ENCODE peak calls at places on chromosomes 2 and 18, in five cellular contexts. O is IMR-90; L is CD4-positive, alpha-beta memory T cell; C is sigmoid colon; W is A673. H is an unnamed sample. For H3K4me1, the result is how much of the 10 kb centered on the place peaks cover.

GRCh38 chr18:2826581-2826980 is 20.2 kb upstream of the EMILIN2 start:
- DNase-seq in O (no peak), L (no peak), C (peak), W (no peak), H (no peak)

GRCh38 chr2:163347982-163348842 is 387.6 kb downstream of the FIGN start:
- DNase-seq in O (peak), L (no peak), C (peak), W (peak), H (peak)

GRCh38 chr2:233210843-233211600 is 40.5 kb upstream of the ATG16L1 start:
- DNase-seq in O (peak), L (no peak), C (peak), W (peak), H (peak)

GRCh38 chr18:78642561-78643398 is 336.8 kb upstream of the SALL3 start:
- DNase-seq in O (no peak), L (no peak), C (no peak), W (no peak), H (no peak)

GRCh38 chr18:69725855-69726508 is 221.7 kb downstream of the CD226 start:
- DNase-seq in O (no peak), L (no peak), C (no peak), W (no peak), H (no peak)

GRCh38 chr2:30030361-30030760 is 109.0 kb upstream of the ALK start:
- DNase-seq in O (no peak), L (no peak), C (no peak), W (peak), H (no peak)

GRCh38 chr2:228845162-228845910 is 425.8 kb downstream of the PID1 start:
- DNase-seq in O (no peak), L (no peak), C (no peak), W (no peak), H (no peak)

GRCh38 chr18:25284861-25285574 is 66.9 kb downstream of the ZNF521 start:
- DNase-seq in O (peak), L (no peak), C (no peak), W (peak), H (no peak)

GRCh38 chr2:183359867-183360266 is 235.6 kb downstream of the NUP35 start:
- DNase-seq in O (no peak), L (no peak), C (no peak), W (peak), H (no peak)

GRCh38 chr2:173568054-173568453 is 213.4 kb downstream of the CDCA7 start:
- DNase-seq in O (no peak), L (no peak), C (no peak), W (peak), H (no peak)

GRCh38 chr18:73279499-73279898 is 411.7 kb upstream of the NETO1 start:
- DNase-seq in O (no peak), L (no peak), C (no peak), W (no peak), H (no peak)

DNA sequence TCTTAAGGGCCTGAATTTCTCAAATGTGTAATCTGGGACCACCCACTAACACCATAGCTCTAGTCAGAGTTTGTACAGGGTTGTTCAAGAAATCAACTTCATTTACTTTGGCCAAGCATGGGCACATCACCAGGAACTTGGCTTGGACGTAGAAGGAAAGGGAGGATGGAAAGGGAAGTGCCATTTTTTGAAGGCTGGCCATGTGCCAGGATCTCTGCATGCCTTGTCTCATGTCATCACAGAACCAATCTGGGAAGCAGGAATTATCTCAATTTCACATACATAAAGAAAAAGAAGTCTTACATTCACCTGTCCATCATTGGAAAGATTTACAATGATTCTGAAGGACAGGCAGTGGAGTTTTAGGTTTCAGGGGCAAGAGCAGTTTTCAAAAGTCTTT is 128.1 kb downstream of the ANTXR1 start:
- DNase-seq in O (no peak), L (no peak), C (no peak), W (peak), H (no peak)
- H3K4me1 ChIP-seq in O (under half), L (under half), C (under half), W (under half), H (under half)

GRCh38 chr2:39530423-39530866 is 93.4 kb upstream of the MAP4K3 start:
- DNase-seq in O (peak), L (no peak), C (no peak), W (peak), H (no peak)
- H3K4me1 ChIP-seq in O (under half), L (under half), C (under half), W (half or more), H (under half)

DNA sequence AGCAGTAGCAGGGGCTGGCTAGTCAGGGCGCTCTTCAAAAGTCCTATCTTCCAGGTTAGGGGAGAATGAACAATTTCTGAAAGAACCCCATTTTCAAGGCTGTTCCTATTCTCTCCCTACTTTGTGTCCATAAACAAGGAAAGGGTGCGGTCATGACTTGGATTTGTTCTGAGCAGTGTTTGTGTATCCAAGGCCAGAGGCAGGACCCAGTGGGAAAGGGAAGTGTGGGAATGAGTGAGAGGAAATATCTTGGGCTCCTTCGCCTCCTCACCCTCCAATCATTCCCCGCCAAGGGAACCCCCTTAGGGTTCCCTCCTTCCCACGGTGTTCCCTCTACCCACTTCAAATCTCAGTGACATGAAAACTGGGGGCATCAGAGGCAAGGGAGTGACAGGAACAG is 25.5 kb upstream of the SPTBN1 start:
- DNase-seq in O (no peak), L (no peak), C (no peak), W (no peak), H (no peak)
- H3K4me1 ChIP-seq in O (under half), L (under half), C (under half), W (under half), H (under half)

GRCh38 chr18:13226533-13227144 is 8.1 kb downstream of the LDLRAD4 start:
- DNase-seq in O (no peak), L (no peak), C (no peak), W (no peak), H (no peak)
- H3K4me1 ChIP-seq in O (under half), L (under half), C (under half), W (under half), H (under half)

DNA sequence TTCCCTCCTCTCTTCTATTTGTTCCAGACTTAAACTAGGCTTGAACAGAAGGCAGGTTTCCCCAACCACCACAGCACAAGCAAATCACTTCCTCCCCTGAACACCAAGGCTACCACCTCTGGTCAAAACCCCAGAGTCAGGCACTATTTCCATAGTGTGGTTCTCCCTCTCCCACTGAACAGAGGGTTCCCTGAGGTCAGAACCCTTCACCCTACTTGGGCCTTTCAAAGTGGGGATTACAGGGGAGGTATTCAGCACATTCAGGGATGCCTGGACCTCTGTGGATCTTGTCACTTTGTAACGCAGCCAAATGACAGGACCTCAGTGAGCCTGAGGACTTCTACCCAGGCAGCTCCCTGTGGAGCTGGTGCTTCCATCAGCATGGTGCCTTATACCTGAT is 88.7 kb downstream of the TNS1 start:
- DNase-seq in O (no peak), L (no peak), C (no peak), W (no peak), H (no peak)
- H3K4me1 ChIP-seq in O (under half), L (under half), C (half or more), W (under half), H (under half)

DNA sequence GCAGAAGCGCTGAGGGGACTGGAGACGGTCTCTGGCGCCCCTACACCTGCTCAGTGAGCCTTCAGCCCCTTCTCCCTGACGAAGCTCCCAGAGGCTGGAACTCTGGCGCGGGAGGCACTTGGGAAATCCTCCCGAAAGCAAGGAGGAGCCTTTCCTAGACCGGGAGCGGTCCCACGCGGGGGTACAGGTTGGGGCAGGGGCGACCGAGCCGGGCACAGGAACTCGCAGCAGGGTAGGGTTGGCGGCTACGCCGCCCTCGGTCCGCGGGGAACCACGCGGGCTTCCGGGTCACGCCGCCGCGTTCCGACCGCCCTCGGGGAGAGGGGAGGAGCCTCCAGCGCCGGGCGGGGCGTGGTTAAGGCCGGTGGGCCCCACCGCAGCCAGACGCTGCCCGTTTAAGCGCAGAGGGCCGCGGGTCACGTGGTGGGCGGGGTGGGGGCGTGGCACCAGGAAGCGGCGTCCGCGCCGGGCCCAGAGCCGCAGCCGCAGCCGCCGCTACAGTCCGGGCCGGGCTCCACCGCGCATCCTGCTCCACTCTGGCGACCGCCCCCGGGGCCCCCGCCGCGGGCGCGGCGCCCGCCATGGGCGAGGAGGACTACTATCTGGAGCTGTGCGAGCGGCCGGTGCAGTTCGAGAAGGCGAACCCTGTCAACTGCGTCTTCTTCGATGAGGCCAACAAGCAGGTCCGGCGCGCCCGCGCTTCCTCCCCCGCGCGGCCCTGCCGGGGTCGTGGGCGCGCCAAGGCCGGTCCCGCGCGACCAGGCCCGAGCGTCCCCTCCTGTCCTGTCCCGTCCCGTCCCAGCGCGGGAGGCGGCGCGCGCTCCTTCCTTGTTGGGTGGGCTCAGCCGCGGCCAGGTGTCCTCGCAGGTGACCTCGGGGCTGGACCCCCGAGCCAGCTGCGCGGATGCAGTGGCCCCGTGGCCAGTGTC is at the start of gene RMC1:
- DNase-seq in O (peak), L (peak), C (peak), W (peak), H (peak)
- H3K4me1 ChIP-seq in O (under half), L (under half), C (under half), W (under half), H (under half)

GRCh38 chr2:127612111-127612822 is 33.7 kb upstream of the GPR17 start:
- DNase-seq in O (no peak), L (no peak), C (peak), W (no peak), H (no peak)
- H3K4me1 ChIP-seq in O (under half), L (under half), C (under half), W (under half), H (under half)

H was measured in mammary epithelial cell.